ENCODE peak calls at places on chromosomes 6 and 20, in eight cellular contexts. One of them, this sample, is unnamed.

GRCh38 chr20:20713244-20713765 is 861 bp upstream of the RALGAPA2 start:
- DNase-seq in osteocyte: no peak
- DNase-seq in DMS 273 treated with DMSO at 0.1 percent for 48 hours: no peak
- DNase-seq in stimulated activated CD4-positive, alpha-beta T cell treated with anti-CD3 and anti-CD28 coated beads, Interleukin-12 subunit alpha, Interleukin-12 subunit beta, amount 100 ng/mL, for 4 hours: no peak
- DNase-seq in left colon: peak; percentile 41
- DNase-seq in PC-3: no peak
- DNase-seq in GM06990: no peak
- DNase-seq in activated CD4-positive, alpha-beta memory T cell treated with anti-CD3 and anti-CD28 coated beads for 36 hours: peak; percentile 11
- DNase-seq in this sample: no peak

GRCh38 chr20:6698056-6698455 is 69.4 kb upstream of the BMP2 start:
- DNase-seq in osteocyte: no peak
- DNase-seq in DMS 273 treated with DMSO at 0.1 percent for 48 hours: no peak
- DNase-seq in stimulated activated CD4-positive, alpha-beta T cell treated with anti-CD3 and anti-CD28 coated beads, Interleukin-12 subunit alpha, Interleukin-12 subunit beta, amount 100 ng/mL, for 4 hours: no peak
- DNase-seq in left colon: peak; percentile 44
- DNase-seq in PC-3: peak; percentile 94
- DNase-seq in GM06990: no peak
- DNase-seq in activated CD4-positive, alpha-beta memory T cell treated with anti-CD3 and anti-CD28 coated beads for 36 hours: no peak
- DNase-seq in this sample: peak; percentile 69

GRCh38 chr6:169221264-169221663 is 32.4 kb downstream of the THBS2 start:
- DNase-seq in osteocyte: peak; percentile 53
- DNase-seq in DMS 273 treated with DMSO at 0.1 percent for 48 hours: no peak
- DNase-seq in stimulated activated CD4-positive, alpha-beta T cell treated with anti-CD3 and anti-CD28 coated beads, Interleukin-12 subunit alpha, Interleukin-12 subunit beta, amount 100 ng/mL, for 4 hours: no peak
- DNase-seq in left colon: no peak
- DNase-seq in PC-3: no peak
- DNase-seq in GM06990: no peak
- DNase-seq in activated CD4-positive, alpha-beta memory T cell treated with anti-CD3 and anti-CD28 coated beads for 36 hours: no peak
- DNase-seq in this sample: no peak

GRCh38 chr6:110053395-110054240 is 75.5 kb downstream of the GPR6 start:
- DNase-seq in osteocyte: peak; percentile 67
- DNase-seq in DMS 273 treated with DMSO at 0.1 percent for 48 hours: peak; percentile 25
- DNase-seq in stimulated activated CD4-positive, alpha-beta T cell treated with anti-CD3 and anti-CD28 coated beads, Interleukin-12 subunit alpha, Interleukin-12 subunit beta, amount 100 ng/mL, for 4 hours: no peak
- DNase-seq in left colon: no peak
- DNase-seq in PC-3: peak; percentile 46
- DNase-seq in GM06990: no peak
- DNase-seq in activated CD4-positive, alpha-beta memory T cell treated with anti-CD3 and anti-CD28 coated beads for 36 hours: no peak
- DNase-seq in this sample: peak; percentile 71

GRCh38 chr6:168990352-168990751 is 263.3 kb downstream of the THBS2 start:
- DNase-seq in osteocyte: no peak
- DNase-seq in DMS 273 treated with DMSO at 0.1 percent for 48 hours: no peak
- DNase-seq in stimulated activated CD4-positive, alpha-beta T cell treated with anti-CD3 and anti-CD28 coated beads, Interleukin-12 subunit alpha, Interleukin-12 subunit beta, amount 100 ng/mL, for 4 hours: no peak
- DNase-seq in left colon: no peak
- DNase-seq in PC-3: no peak
- DNase-seq in GM06990: no peak
- DNase-seq in activated CD4-positive, alpha-beta memory T cell treated with anti-CD3 and anti-CD28 coated beads for 36 hours: no peak
- DNase-seq in this sample: no peak

GRCh38 chr6:166781331-166781730 is 154.3 kb upstream of the RPS6KA2 start:
- DNase-seq in osteocyte: no peak
- DNase-seq in DMS 273 treated with DMSO at 0.1 percent for 48 hours: no peak
- DNase-seq in stimulated activated CD4-positive, alpha-beta T cell treated with anti-CD3 and anti-CD28 coated beads, Interleukin-12 subunit alpha, Interleukin-12 subunit beta, amount 100 ng/mL, for 4 hours: no peak
- DNase-seq in left colon: no peak
- DNase-seq in PC-3: no peak
- DNase-seq in GM06990: no peak
- DNase-seq in activated CD4-positive, alpha-beta memory T cell treated with anti-CD3 and anti-CD28 coated beads for 36 hours: no peak
- DNase-seq in this sample: no peak

GRCh38 chr6:4672772-4673171 is 103.4 kb upstream of the CDYL start:
- DNase-seq in osteocyte: no peak
- DNase-seq in DMS 273 treated with DMSO at 0.1 percent for 48 hours: no peak
- DNase-seq in stimulated activated CD4-positive, alpha-beta T cell treated with anti-CD3 and anti-CD28 coated beads, Interleukin-12 subunit alpha, Interleukin-12 subunit beta, amount 100 ng/mL, for 4 hours: no peak
- DNase-seq in left colon: no peak
- DNase-seq in PC-3: no peak
- DNase-seq in GM06990: no peak
- DNase-seq in activated CD4-positive, alpha-beta memory T cell treated with anti-CD3 and anti-CD28 coated beads for 36 hours: no peak
- DNase-seq in this sample: no peak

GRCh38 chr20:8457978-8458377 is 325.9 kb downstream of the PLCB1 start:
- DNase-seq in osteocyte: no peak
- DNase-seq in DMS 273 treated with DMSO at 0.1 percent for 48 hours: no peak
- DNase-seq in stimulated activated CD4-positive, alpha-beta T cell treated with anti-CD3 and anti-CD28 coated beads, Interleukin-12 subunit alpha, Interleukin-12 subunit beta, amount 100 ng/mL, for 4 hours: no peak
- DNase-seq in left colon: no peak
- DNase-seq in PC-3: no peak
- DNase-seq in GM06990: no peak
- DNase-seq in activated CD4-positive, alpha-beta memory T cell treated with anti-CD3 and anti-CD28 coated beads for 36 hours: no peak
- DNase-seq in this sample: no peak

GRCh38 chr20:53343433-53343832 is 250.2 kb downstream of the ZNF217 start:
- DNase-seq in osteocyte: no peak
- DNase-seq in DMS 273 treated with DMSO at 0.1 percent for 48 hours: no peak
- DNase-seq in stimulated activated CD4-positive, alpha-beta T cell treated with anti-CD3 and anti-CD28 coated beads, Interleukin-12 subunit alpha, Interleukin-12 subunit beta, amount 100 ng/mL, for 4 hours: no peak
- DNase-seq in left colon: peak; percentile 75
- DNase-seq in PC-3: no peak
- DNase-seq in GM06990: no peak
- DNase-seq in activated CD4-positive, alpha-beta memory T cell treated with anti-CD3 and anti-CD28 coated beads for 36 hours: no peak
- DNase-seq in this sample: no peak

GRCh38 chr20:24965065-24965919 is 16.2 kb downstream of the CST7 start:
- DNase-seq in osteocyte: peak; percentile 82
- DNase-seq in DMS 273 treated with DMSO at 0.1 percent for 48 hours: peak; percentile 91
- DNase-seq in stimulated activated CD4-positive, alpha-beta T cell treated with anti-CD3 and anti-CD28 coated beads, Interleukin-12 subunit alpha, Interleukin-12 subunit beta, amount 100 ng/mL, for 4 hours: no peak
- DNase-seq in left colon: no peak
- DNase-seq in PC-3: no peak
- DNase-seq in GM06990: no peak
- DNase-seq in activated CD4-positive, alpha-beta memory T cell treated with anti-CD3 and anti-CD28 coated beads for 36 hours: no peak
- DNase-seq in this sample: no peak

GRCh38 chr6:82396964-82397761 is 33.5 kb downstream of the TPBG start:
- DNase-seq in osteocyte: no peak
- DNase-seq in DMS 273 treated with DMSO at 0.1 percent for 48 hours: no peak
- DNase-seq in stimulated activated CD4-positive, alpha-beta T cell treated with anti-CD3 and anti-CD28 coated beads, Interleukin-12 subunit alpha, Interleukin-12 subunit beta, amount 100 ng/mL, for 4 hours: no peak
- DNase-seq in left colon: no peak
- DNase-seq in PC-3: peak; percentile 93
- DNase-seq in GM06990: peak; percentile 39
- DNase-seq in activated CD4-positive, alpha-beta memory T cell treated with anti-CD3 and anti-CD28 coated beads for 36 hours: no peak
- DNase-seq in this sample: peak; percentile 96

GRCh38 chr6:6629416-6629815 is 40.9 kb downstream of the LY86 start:
- DNase-seq in osteocyte: no peak
- DNase-seq in DMS 273 treated with DMSO at 0.1 percent for 48 hours: no peak
- DNase-seq in stimulated activated CD4-positive, alpha-beta T cell treated with anti-CD3 and anti-CD28 coated beads, Interleukin-12 subunit alpha, Interleukin-12 subunit beta, amount 100 ng/mL, for 4 hours: no peak
- DNase-seq in left colon: no peak
- DNase-seq in PC-3: peak; percentile 38
- DNase-seq in GM06990: no peak
- DNase-seq in activated CD4-positive, alpha-beta memory T cell treated with anti-CD3 and anti-CD28 coated beads for 36 hours: no peak
- DNase-seq in this sample: peak; percentile 34

GRCh38 chr20:62134735-62135231 is 8.4 kb downstream of the PSMA7 start:
- DNase-seq in osteocyte: no peak
- DNase-seq in DMS 273 treated with DMSO at 0.1 percent for 48 hours: no peak
- DNase-seq in stimulated activated CD4-positive, alpha-beta T cell treated with anti-CD3 and anti-CD28 coated beads, Interleukin-12 subunit alpha, Interleukin-12 subunit beta, amount 100 ng/mL, for 4 hours: no peak
- DNase-seq in left colon: no peak
- DNase-seq in PC-3: no peak
- DNase-seq in GM06990: no peak
- DNase-seq in activated CD4-positive, alpha-beta memory T cell treated with anti-CD3 and anti-CD28 coated beads for 36 hours: no peak
- DNase-seq in this sample: no peak

GRCh38 chr20:48897298-48898044 is 24.0 kb upstream of the ARFGEF2 start:
- DNase-seq in osteocyte: no peak
- DNase-seq in DMS 273 treated with DMSO at 0.1 percent for 48 hours: no peak
- DNase-seq in stimulated activated CD4-positive, alpha-beta T cell treated with anti-CD3 and anti-CD28 coated beads, Interleukin-12 subunit alpha, Interleukin-12 subunit beta, amount 100 ng/mL, for 4 hours: no peak
- DNase-seq in left colon: no peak
- DNase-seq in PC-3: peak; percentile 96
- DNase-seq in GM06990: no peak
- DNase-seq in activated CD4-positive, alpha-beta memory T cell treated with anti-CD3 and anti-CD28 coated beads for 36 hours: no peak
- DNase-seq in this sample: peak; percentile 70

GRCh38 chr6:17015551-17016381 is 86.1 kb upstream of the STMND1 start:
- DNase-seq in osteocyte: no peak
- DNase-seq in DMS 273 treated with DMSO at 0.1 percent for 48 hours: no peak
- DNase-seq in stimulated activated CD4-positive, alpha-beta T cell treated with anti-CD3 and anti-CD28 coated beads, Interleukin-12 subunit alpha, Interleukin-12 subunit beta, amount 100 ng/mL, for 4 hours: peak; percentile 12
- DNase-seq in left colon: no peak
- DNase-seq in PC-3: no peak
- DNase-seq in GM06990: peak; percentile 14
- DNase-seq in activated CD4-positive, alpha-beta memory T cell treated with anti-CD3 and anti-CD28 coated beads for 36 hours: peak; percentile 44
- DNase-seq in this sample: no peak

GRCh38 chr6:107655245-107655644 is 165.3 kb downstream of the SOBP start:
- DNase-seq in osteocyte: no peak
- DNase-seq in DMS 273 treated with DMSO at 0.1 percent for 48 hours: no peak
- DNase-seq in stimulated activated CD4-positive, alpha-beta T cell treated with anti-CD3 and anti-CD28 coated beads, Interleukin-12 subunit alpha, Interleukin-12 subunit beta, amount 100 ng/mL, for 4 hours: no peak
- DNase-seq in left colon: no peak
- DNase-seq in PC-3: no peak
- DNase-seq in GM06990: no peak
- DNase-seq in activated CD4-positive, alpha-beta memory T cell treated with anti-CD3 and anti-CD28 coated beads for 36 hours: no peak
- DNase-seq in this sample: no peak

GRCh38 chr20:33645072-33645358 is 17.1 kb upstream of the C20orf144 start:
- DNase-seq in osteocyte: no peak
- DNase-seq in DMS 273 treated with DMSO at 0.1 percent for 48 hours: no peak
- DNase-seq in stimulated activated CD4-positive, alpha-beta T cell treated with anti-CD3 and anti-CD28 coated beads, Interleukin-12 subunit alpha, Interleukin-12 subunit beta, amount 100 ng/mL, for 4 hours: no peak
- DNase-seq in left colon: no peak
- DNase-seq in PC-3: no peak
- DNase-seq in GM06990: no peak
- DNase-seq in activated CD4-positive, alpha-beta memory T cell treated with anti-CD3 and anti-CD28 coated beads for 36 hours: no peak
- DNase-seq in this sample: no peak

GRCh38 chr20:41248371-41249024 is 69.0 kb downstream of the ZHX3 start:
- DNase-seq in osteocyte: no peak
- DNase-seq in DMS 273 treated with DMSO at 0.1 percent for 48 hours: no peak
- DNase-seq in stimulated activated CD4-positive, alpha-beta T cell treated with anti-CD3 and anti-CD28 coated beads, Interleukin-12 subunit alpha, Interleukin-12 subunit beta, amount 100 ng/mL, for 4 hours: no peak
- DNase-seq in left colon: no peak
- DNase-seq in PC-3: peak; percentile 31
- DNase-seq in GM06990: no peak
- DNase-seq in activated CD4-positive, alpha-beta memory T cell treated with anti-CD3 and anti-CD28 coated beads for 36 hours: no peak
- DNase-seq in this sample: peak; percentile 74

GRCh38 chr20:21154692-21155091 is 28.8 kb downstream of the KIZ start:
- DNase-seq in osteocyte: no peak
- DNase-seq in DMS 273 treated with DMSO at 0.1 percent for 48 hours: no peak
- DNase-seq in stimulated activated CD4-positive, alpha-beta T cell treated with anti-CD3 and anti-CD28 coated beads, Interleukin-12 subunit alpha, Interleukin-12 subunit beta, amount 100 ng/mL, for 4 hours: no peak
- DNase-seq in left colon: no peak
- DNase-seq in PC-3: no peak
- DNase-seq in GM06990: no peak
- DNase-seq in activated CD4-positive, alpha-beta memory T cell treated with anti-CD3 and anti-CD28 coated beads for 36 hours: no peak
- DNase-seq in this sample: no peak

GRCh38 chr6:130971504-130971903 is 91.5 kb downstream of the EPB41L2 start:
- DNase-seq in osteocyte: no peak
- DNase-seq in DMS 273 treated with DMSO at 0.1 percent for 48 hours: no peak
- DNase-seq in stimulated activated CD4-positive, alpha-beta T cell treated with anti-CD3 and anti-CD28 coated beads, Interleukin-12 subunit alpha, Interleukin-12 subunit beta, amount 100 ng/mL, for 4 hours: no peak
- DNase-seq in left colon: no peak
- DNase-seq in PC-3: no peak
- DNase-seq in GM06990: no peak
- DNase-seq in activated CD4-positive, alpha-beta memory T cell treated with anti-CD3 and anti-CD28 coated beads for 36 hours: no peak
- DNase-seq in this sample: no peak

GRCh38 chr6:91852232-91852631 is 1265.4 kb upstream of the MAP3K7 start:
- DNase-seq in osteocyte: no peak
- DNase-seq in DMS 273 treated with DMSO at 0.1 percent for 48 hours: no peak
- DNase-seq in stimulated activated CD4-positive, alpha-beta T cell treated with anti-CD3 and anti-CD28 coated beads, Interleukin-12 subunit alpha, Interleukin-12 subunit beta, amount 100 ng/mL, for 4 hours: no peak
- DNase-seq in left colon: no peak
- DNase-seq in PC-3: no peak
- DNase-seq in GM06990: no peak
- DNase-seq in activated CD4-positive, alpha-beta memory T cell treated with anti-CD3 and anti-CD28 coated beads for 36 hours: no peak
- DNase-seq in this sample: no peak

GRCh38 chr6:71125216-71125615 is 163.4 kb upstream of the OGFRL1 start:
- DNase-seq in osteocyte: no peak
- DNase-seq in DMS 273 treated with DMSO at 0.1 percent for 48 hours: no peak
- DNase-seq in stimulated activated CD4-positive, alpha-beta T cell treated with anti-CD3 and anti-CD28 coated beads, Interleukin-12 subunit alpha, Interleukin-12 subunit beta, amount 100 ng/mL, for 4 hours: no peak
- DNase-seq in left colon: no peak
- DNase-seq in PC-3: no peak
- DNase-seq in GM06990: no peak
- DNase-seq in activated CD4-positive, alpha-beta memory T cell treated with anti-CD3 and anti-CD28 coated beads for 36 hours: no peak
- DNase-seq in this sample: no peak

GRCh38 chr6:147506704-147507114 is 1.8 kb upstream of the SAMD5 start:
- DNase-seq in osteocyte: peak; percentile 94
- DNase-seq in DMS 273 treated with DMSO at 0.1 percent for 48 hours: peak; percentile 11
- DNase-seq in stimulated activated CD4-positive, alpha-beta T cell treated with anti-CD3 and anti-CD28 coated beads, Interleukin-12 subunit alpha, Interleukin-12 subunit beta, amount 100 ng/mL, for 4 hours: peak; percentile 37
- DNase-seq in left colon: peak; percentile 54
- DNase-seq in PC-3: peak; percentile 64
- DNase-seq in GM06990: peak; percentile 40
- DNase-seq in activated CD4-positive, alpha-beta memory T cell treated with anti-CD3 and anti-CD28 coated beads for 36 hours: peak; percentile 71
- DNase-seq in this sample: peak; percentile 76

GRCh38 chr6:125961117-125961516 is 4.5 kb downstream of the HINT3 start:
- DNase-seq in osteocyte: no peak
- DNase-seq in DMS 273 treated with DMSO at 0.1 percent for 48 hours: no peak
- DNase-seq in stimulated activated CD4-positive, alpha-beta T cell treated with anti-CD3 and anti-CD28 coated beads, Interleukin-12 subunit alpha, Interleukin-12 subunit beta, amount 100 ng/mL, for 4 hours: no peak
- DNase-seq in left colon: no peak
- DNase-seq in PC-3: no peak
- DNase-seq in GM06990: no peak
- DNase-seq in activated CD4-positive, alpha-beta memory T cell treated with anti-CD3 and anti-CD28 coated beads for 36 hours: no peak
- DNase-seq in this sample: no peak

GRCh38 chr20:1933465-1933870 is 38.3 kb downstream of the SIRPA start:
- DNase-seq in osteocyte: no peak
- DNase-seq in DMS 273 treated with DMSO at 0.1 percent for 48 hours: no peak
- DNase-seq in stimulated activated CD4-positive, alpha-beta T cell treated with anti-CD3 and anti-CD28 coated beads, Interleukin-12 subunit alpha, Interleukin-12 subunit beta, amount 100 ng/mL, for 4 hours: no peak
- DNase-seq in left colon: peak; percentile 59
- DNase-seq in PC-3: no peak
- DNase-seq in GM06990: no peak
- DNase-seq in activated CD4-positive, alpha-beta memory T cell treated with anti-CD3 and anti-CD28 coated beads for 36 hours: no peak
- DNase-seq in this sample: peak; percentile 80

GRCh38 chr20:37265152-37265551 is 3.5 kb upstream of the GHRH start:
- DNase-seq in osteocyte: no peak
- DNase-seq in DMS 273 treated with DMSO at 0.1 percent for 48 hours: no peak
- DNase-seq in stimulated activated CD4-positive, alpha-beta T cell treated with anti-CD3 and anti-CD28 coated beads, Interleukin-12 subunit alpha, Interleukin-12 subunit beta, amount 100 ng/mL, for 4 hours: no peak
- DNase-seq in left colon: no peak
- DNase-seq in PC-3: no peak
- DNase-seq in GM06990: peak; percentile 33
- DNase-seq in activated CD4-positive, alpha-beta memory T cell treated with anti-CD3 and anti-CD28 coated beads for 36 hours: peak; percentile 50
- DNase-seq in this sample: no peak

GRCh38 chr6:95091823-95092436 is 485.4 kb upstream of the MANEA start:
- DNase-seq in osteocyte: no peak
- DNase-seq in DMS 273 treated with DMSO at 0.1 percent for 48 hours: peak; percentile 47
- DNase-seq in stimulated activated CD4-positive, alpha-beta T cell treated with anti-CD3 and anti-CD28 coated beads, Interleukin-12 subunit alpha, Interleukin-12 subunit beta, amount 100 ng/mL, for 4 hours: no peak
- DNase-seq in left colon: no peak
- DNase-seq in PC-3: peak; percentile 67
- DNase-seq in GM06990: no peak
- DNase-seq in activated CD4-positive, alpha-beta memory T cell treated with anti-CD3 and anti-CD28 coated beads for 36 hours: no peak
- DNase-seq in this sample: peak; percentile 54

GRCh38 chr6:48766349-48766748 is 655.4 kb upstream of the PTCHD4 start:
- DNase-seq in osteocyte: no peak
- DNase-seq in DMS 273 treated with DMSO at 0.1 percent for 48 hours: no peak
- DNase-seq in stimulated activated CD4-positive, alpha-beta T cell treated with anti-CD3 and anti-CD28 coated beads, Interleukin-12 subunit alpha, Interleukin-12 subunit beta, amount 100 ng/mL, for 4 hours: no peak
- DNase-seq in left colon: no peak
- DNase-seq in PC-3: peak; percentile 93
- DNase-seq in GM06990: no peak
- DNase-seq in activated CD4-positive, alpha-beta memory T cell treated with anti-CD3 and anti-CD28 coated beads for 36 hours: no peak
- DNase-seq in this sample: peak; percentile 81

GRCh38 chr6:90274481-90275030 is 22.1 kb downstream of the BACH2 start:
- DNase-seq in osteocyte: no peak
- DNase-seq in DMS 273 treated with DMSO at 0.1 percent for 48 hours: no peak
- DNase-seq in stimulated activated CD4-positive, alpha-beta T cell treated with anti-CD3 and anti-CD28 coated beads, Interleukin-12 subunit alpha, Interleukin-12 subunit beta, amount 100 ng/mL, for 4 hours: peak; percentile 79
- DNase-seq in left colon: no peak
- DNase-seq in PC-3: no peak
- DNase-seq in GM06990: no peak
- DNase-seq in activated CD4-positive, alpha-beta memory T cell treated with anti-CD3 and anti-CD28 coated beads for 36 hours: peak; percentile 96
- DNase-seq in this sample: no peak

GRCh38 chr6:113857565-113858066 is 471 bp downstream of the MARCKS start:
- DNase-seq in osteocyte: no peak
- DNase-seq in DMS 273 treated with DMSO at 0.1 percent for 48 hours: no peak
- DNase-seq in stimulated activated CD4-positive, alpha-beta T cell treated with anti-CD3 and anti-CD28 coated beads, Interleukin-12 subunit alpha, Interleukin-12 subunit beta, amount 100 ng/mL, for 4 hours: no peak
- DNase-seq in left colon: no peak
- DNase-seq in PC-3: no peak
- DNase-seq in GM06990: peak; percentile 45
- DNase-seq in activated CD4-positive, alpha-beta memory T cell treated with anti-CD3 and anti-CD28 coated beads for 36 hours: peak; percentile 10
- DNase-seq in this sample: no peak

GRCh38 chr6:53960311-53960710 is 150.9 kb upstream of the MLIP start:
- DNase-seq in osteocyte: no peak
- DNase-seq in DMS 273 treated with DMSO at 0.1 percent for 48 hours: no peak
- DNase-seq in stimulated activated CD4-positive, alpha-beta T cell treated with anti-CD3 and anti-CD28 coated beads, Interleukin-12 subunit alpha, Interleukin-12 subunit beta, amount 100 ng/mL, for 4 hours: no peak
- DNase-seq in left colon: no peak
- DNase-seq in PC-3: peak; percentile 74
- DNase-seq in GM06990: no peak
- DNase-seq in activated CD4-positive, alpha-beta memory T cell treated with anti-CD3 and anti-CD28 coated beads for 36 hours: no peak
- DNase-seq in this sample: no peak

GRCh38 chr20:401682-402495 is 6.2 kb upstream of the RBCK1 start:
- DNase-seq in osteocyte: no peak
- DNase-seq in DMS 273 treated with DMSO at 0.1 percent for 48 hours: no peak
- DNase-seq in stimulated activated CD4-positive, alpha-beta T cell treated with anti-CD3 and anti-CD28 coated beads, Interleukin-12 subunit alpha, Interleukin-12 subunit beta, amount 100 ng/mL, for 4 hours: no peak
- DNase-seq in left colon: peak; percentile 48
- DNase-seq in PC-3: peak; percentile 99
- DNase-seq in GM06990: no peak
- DNase-seq in activated CD4-positive, alpha-beta memory T cell treated with anti-CD3 and anti-CD28 coated beads for 36 hours: peak; percentile 29
- DNase-seq in this sample: peak; percentile 94

GRCh38 chr6:3408665-3409064 is 48.2 kb downstream of the SLC22A23 start:
- DNase-seq in osteocyte: no peak
- DNase-seq in DMS 273 treated with DMSO at 0.1 percent for 48 hours: no peak
- DNase-seq in stimulated activated CD4-positive, alpha-beta T cell treated with anti-CD3 and anti-CD28 coated beads, Interleukin-12 subunit alpha, Interleukin-12 subunit beta, amount 100 ng/mL, for 4 hours: no peak
- DNase-seq in left colon: no peak
- DNase-seq in PC-3: no peak
- DNase-seq in GM06990: no peak
- DNase-seq in activated CD4-positive, alpha-beta memory T cell treated with anti-CD3 and anti-CD28 coated beads for 36 hours: no peak
- DNase-seq in this sample: no peak

GRCh38 chr6:148414836-148415235 is 72.2 kb downstream of the SASH1 start:
- DNase-seq in osteocyte: no peak
- DNase-seq in DMS 273 treated with DMSO at 0.1 percent for 48 hours: no peak
- DNase-seq in stimulated activated CD4-positive, alpha-beta T cell treated with anti-CD3 and anti-CD28 coated beads, Interleukin-12 subunit alpha, Interleukin-12 subunit beta, amount 100 ng/mL, for 4 hours: no peak
- DNase-seq in left colon: no peak
- DNase-seq in PC-3: peak; percentile 63
- DNase-seq in GM06990: no peak
- DNase-seq in activated CD4-positive, alpha-beta memory T cell treated with anti-CD3 and anti-CD28 coated beads for 36 hours: no peak
- DNase-seq in this sample: peak; percentile 66

This sample was measured in MCF 10A.